ENCODE peak calls at places on chromosomes 7 and 10, in eight cellular contexts. One of them, this sample, is unnamed.

GRCh38 chr7:151517601-151518104 is 2.0 kb downstream of the RHEB start:
- DNase-seq in endothelial cell: no peak
- DNase-seq in naive thymus-derived CD4-positive, alpha-beta T cell: no peak
- DNase-seq in lung: no peak
- DNase-seq in progenitor cell of endocrine pancreas: no peak
- DNase-seq in HT-29: no peak
- DNase-seq in fibroblast of lung: no peak
- DNase-seq in germinal center: no peak
- DNase-seq in this sample: no peak

GRCh38 chr7:108263364-108263951 is 133.3 kb upstream of the LAMB4 start:
- DNase-seq in progenitor cell of endocrine pancreas: no peak
- DNase-seq in fibroblast of lung: no peak
- DNase-seq in germinal center: no peak
- DNase-seq in lung: no peak
- DNase-seq in HT-29: no peak
- DNase-seq in naive thymus-derived CD4-positive, alpha-beta T cell: no peak
- DNase-seq in endothelial cell: no peak
- DNase-seq in this sample: no peak

GRCh38 chr7:18693401-18693800 is 197.9 kb downstream of the HDAC9 start:
- DNase-seq in lung: no peak
- DNase-seq in germinal center: no peak
- DNase-seq in naive thymus-derived CD4-positive, alpha-beta T cell: no peak
- DNase-seq in endothelial cell: peak
- DNase-seq in HT-29: peak
- DNase-seq in progenitor cell of endocrine pancreas: no peak
- DNase-seq in fibroblast of lung: peak
- DNase-seq in this sample: peak

GRCh38 chr10:95391570-95392249 is 100.9 kb upstream of the PDLIM1 start:
- DNase-seq in germinal center: no peak
- DNase-seq in lung: no peak
- DNase-seq in endothelial cell: no peak
- DNase-seq in progenitor cell of endocrine pancreas: no peak
- DNase-seq in naive thymus-derived CD4-positive, alpha-beta T cell: no peak
- DNase-seq in fibroblast of lung: peak
- DNase-seq in HT-29: peak
- DNase-seq in this sample: no peak

GRCh38 chr7:54796150-54796549 is 37.1 kb upstream of the SEC61G start:
- DNase-seq in naive thymus-derived CD4-positive, alpha-beta T cell: no peak
- DNase-seq in lung: no peak
- DNase-seq in endothelial cell: no peak
- DNase-seq in germinal center: no peak
- DNase-seq in progenitor cell of endocrine pancreas: no peak
- DNase-seq in HT-29: no peak
- DNase-seq in fibroblast of lung: no peak
- DNase-seq in this sample: no peak

GRCh38 chr10:14414901-14415300 is 84.2 kb upstream of the FRMD4A start:
- DNase-seq in lung: no peak
- DNase-seq in endothelial cell: no peak
- DNase-seq in germinal center: no peak
- DNase-seq in fibroblast of lung: peak
- DNase-seq in progenitor cell of endocrine pancreas: no peak
- DNase-seq in HT-29: no peak
- DNase-seq in naive thymus-derived CD4-positive, alpha-beta T cell: no peak
- DNase-seq in this sample: no peak

GRCh38 chr10:30493609-30494530 is 59.9 kb downstream of the MAP3K8 start:
- DNase-seq in germinal center: peak
- DNase-seq in fibroblast of lung: peak
- DNase-seq in naive thymus-derived CD4-positive, alpha-beta T cell: no peak
- DNase-seq in HT-29: peak
- DNase-seq in progenitor cell of endocrine pancreas: no peak
- DNase-seq in endothelial cell: no peak
- DNase-seq in lung: peak
- DNase-seq in this sample: no peak

GRCh38 chr10:53403688-53404087 is 631.1 kb upstream of the MBL2 start:
- DNase-seq in naive thymus-derived CD4-positive, alpha-beta T cell: no peak
- DNase-seq in endothelial cell: no peak
- DNase-seq in fibroblast of lung: peak
- DNase-seq in lung: peak
- DNase-seq in HT-29: peak
- DNase-seq in progenitor cell of endocrine pancreas: no peak
- DNase-seq in germinal center: no peak
- DNase-seq in this sample: no peak

GRCh38 chr10:132297521-132297920 is 10.2 kb downstream of the STK32C start:
- DNase-seq in lung: no peak
- DNase-seq in progenitor cell of endocrine pancreas: no peak
- DNase-seq in HT-29: no peak
- DNase-seq in naive thymus-derived CD4-positive, alpha-beta T cell: no peak
- DNase-seq in germinal center: peak
- DNase-seq in endothelial cell: no peak
- DNase-seq in fibroblast of lung: no peak
- DNase-seq in this sample: no peak

GRCh38 chr7:105003875-105004510 is 10.0 kb upstream of the KMT2E start:
- DNase-seq in endothelial cell: no peak
- DNase-seq in germinal center: no peak
- DNase-seq in progenitor cell of endocrine pancreas: no peak
- DNase-seq in fibroblast of lung: no peak
- DNase-seq in lung: no peak
- DNase-seq in HT-29: no peak
- DNase-seq in naive thymus-derived CD4-positive, alpha-beta T cell: no peak
- DNase-seq in this sample: no peak

GRCh38 chr7:151626422-151627115 is 106.9 kb upstream of the RHEB start:
- DNase-seq in progenitor cell of endocrine pancreas: peak
- DNase-seq in fibroblast of lung: peak
- DNase-seq in lung: peak
- DNase-seq in naive thymus-derived CD4-positive, alpha-beta T cell: peak
- DNase-seq in HT-29: peak
- DNase-seq in endothelial cell: peak
- DNase-seq in germinal center: no peak
- DNase-seq in this sample: peak

GRCh38 chr7:40297741-40298311 is 163.0 kb downstream of the SUGCT start:
- DNase-seq in progenitor cell of endocrine pancreas: no peak
- DNase-seq in endothelial cell: no peak
- DNase-seq in HT-29: no peak
- DNase-seq in lung: no peak
- DNase-seq in germinal center: no peak
- DNase-seq in naive thymus-derived CD4-positive, alpha-beta T cell: no peak
- DNase-seq in fibroblast of lung: peak
- DNase-seq in this sample: no peak

GRCh38 chr10:116974442-116975005 is 30.5 kb downstream of the SHTN1 start:
- DNase-seq in lung: no peak
- DNase-seq in endothelial cell: no peak
- DNase-seq in germinal center: no peak
- DNase-seq in progenitor cell of endocrine pancreas: no peak
- DNase-seq in fibroblast of lung: peak
- DNase-seq in naive thymus-derived CD4-positive, alpha-beta T cell: no peak
- DNase-seq in HT-29: no peak
- DNase-seq in this sample: no peak

GRCh38 chr10:132785433-132786278 is at the start of gene NKX6-2:
- DNase-seq in fibroblast of lung: peak
- DNase-seq in progenitor cell of endocrine pancreas: peak
- DNase-seq in naive thymus-derived CD4-positive, alpha-beta T cell: no peak
- DNase-seq in lung: no peak
- DNase-seq in endothelial cell: peak
- DNase-seq in HT-29: no peak
- DNase-seq in germinal center: no peak
- DNase-seq in this sample: no peak

GRCh38 chr7:68288099-68288498 is 1291.5 kb downstream of the TYW1 start:
- DNase-seq in HT-29: no peak
- DNase-seq in germinal center: no peak
- DNase-seq in fibroblast of lung: no peak
- DNase-seq in endothelial cell: no peak
- DNase-seq in naive thymus-derived CD4-positive, alpha-beta T cell: no peak
- DNase-seq in progenitor cell of endocrine pancreas: no peak
- DNase-seq in lung: no peak
- DNase-seq in this sample: no peak

GRCh38 chr10:11162828-11163599 is 145.3 kb downstream of the CELF2 start:
- DNase-seq in naive thymus-derived CD4-positive, alpha-beta T cell: peak
- DNase-seq in germinal center: peak
- DNase-seq in lung: peak
- DNase-seq in endothelial cell: no peak
- DNase-seq in fibroblast of lung: no peak
- DNase-seq in progenitor cell of endocrine pancreas: no peak
- DNase-seq in HT-29: no peak
- DNase-seq in this sample: no peak

GRCh38 chr10:79397051-79397450 is 48.4 kb downstream of the ZCCHC24 start:
- DNase-seq in lung: no peak
- DNase-seq in fibroblast of lung: no peak
- DNase-seq in endothelial cell: no peak
- DNase-seq in germinal center: no peak
- DNase-seq in HT-29: no peak
- DNase-seq in naive thymus-derived CD4-positive, alpha-beta T cell: no peak
- DNase-seq in progenitor cell of endocrine pancreas: no peak
- DNase-seq in this sample: no peak

GRCh38 chr7:1940402-1940786 is 270.3 kb downstream of the ELFN1 start:
- DNase-seq in endothelial cell: no peak
- DNase-seq in germinal center: peak
- DNase-seq in lung: peak
- DNase-seq in HT-29: no peak
- DNase-seq in naive thymus-derived CD4-positive, alpha-beta T cell: peak
- DNase-seq in fibroblast of lung: peak
- DNase-seq in progenitor cell of endocrine pancreas: no peak
- DNase-seq in this sample: no peak

GRCh38 chr10:67079126-67079525 is 153.3 kb downstream of the LRRTM3 start:
- DNase-seq in HT-29: peak
- DNase-seq in fibroblast of lung: no peak
- DNase-seq in progenitor cell of endocrine pancreas: no peak
- DNase-seq in germinal center: no peak
- DNase-seq in endothelial cell: no peak
- DNase-seq in lung: no peak
- DNase-seq in naive thymus-derived CD4-positive, alpha-beta T cell: no peak
- DNase-seq in this sample: no peak

GRCh38 chr10:11020026-11020820 is 2.6 kb downstream of the CELF2 start:
- DNase-seq in fibroblast of lung: no peak
- DNase-seq in naive thymus-derived CD4-positive, alpha-beta T cell: no peak
- DNase-seq in progenitor cell of endocrine pancreas: no peak
- DNase-seq in germinal center: no peak
- DNase-seq in HT-29: no peak
- DNase-seq in lung: no peak
- DNase-seq in endothelial cell: no peak
- DNase-seq in this sample: no peak

GRCh38 chr10:51001587-51001986 is 72.7 kb upstream of the PRKG1 start:
- DNase-seq in germinal center: no peak
- DNase-seq in naive thymus-derived CD4-positive, alpha-beta T cell: peak
- DNase-seq in endothelial cell: no peak
- DNase-seq in HT-29: peak
- DNase-seq in fibroblast of lung: peak
- DNase-seq in progenitor cell of endocrine pancreas: no peak
- DNase-seq in lung: no peak
- DNase-seq in this sample: peak

GRCh38 chr10:128047337-128047736 is 78.9 kb downstream of the MKI67 start:
- DNase-seq in lung: peak
- DNase-seq in fibroblast of lung: peak
- DNase-seq in HT-29: peak
- DNase-seq in progenitor cell of endocrine pancreas: peak
- DNase-seq in naive thymus-derived CD4-positive, alpha-beta T cell: peak
- DNase-seq in endothelial cell: peak
- DNase-seq in germinal center: peak
- DNase-seq in this sample: no peak

GRCh38 chr7:12090757-12091134 is 120.3 kb upstream of the TMEM106B start:
- DNase-seq in endothelial cell: no peak
- DNase-seq in HT-29: no peak
- DNase-seq in germinal center: no peak
- DNase-seq in lung: no peak
- DNase-seq in naive thymus-derived CD4-positive, alpha-beta T cell: no peak
- DNase-seq in fibroblast of lung: no peak
- DNase-seq in progenitor cell of endocrine pancreas: no peak
- DNase-seq in this sample: no peak

GRCh38 chr7:90655566-90655965 is 59.4 kb downstream of the CDK14 start:
- DNase-seq in HT-29: no peak
- DNase-seq in fibroblast of lung: peak
- DNase-seq in naive thymus-derived CD4-positive, alpha-beta T cell: no peak
- DNase-seq in lung: no peak
- DNase-seq in germinal center: peak
- DNase-seq in progenitor cell of endocrine pancreas: no peak
- DNase-seq in endothelial cell: no peak
- DNase-seq in this sample: no peak

GRCh38 chr7:41698726-41699125 is 4.2 kb downstream of the INHBA start:
- DNase-seq in endothelial cell: no peak
- DNase-seq in naive thymus-derived CD4-positive, alpha-beta T cell: no peak
- DNase-seq in germinal center: no peak
- DNase-seq in fibroblast of lung: peak
- DNase-seq in lung: no peak
- DNase-seq in HT-29: no peak
- DNase-seq in progenitor cell of endocrine pancreas: no peak
- DNase-seq in this sample: no peak

GRCh38 chr7:117572826-117573620 is 93.2 kb downstream of the CFTR start:
- DNase-seq in germinal center: no peak
- DNase-seq in progenitor cell of endocrine pancreas: no peak
- DNase-seq in endothelial cell: no peak
- DNase-seq in lung: no peak
- DNase-seq in fibroblast of lung: no peak
- DNase-seq in naive thymus-derived CD4-positive, alpha-beta T cell: no peak
- DNase-seq in HT-29: peak
- DNase-seq in this sample: no peak

GRCh38 chr10:133390597-133391248 is 3.2 kb upstream of the MTG1 start:
- DNase-seq in endothelial cell: no peak
- DNase-seq in naive thymus-derived CD4-positive, alpha-beta T cell: no peak
- DNase-seq in fibroblast of lung: no peak
- DNase-seq in germinal center: peak
- DNase-seq in HT-29: no peak
- DNase-seq in lung: no peak
- DNase-seq in progenitor cell of endocrine pancreas: no peak
- DNase-seq in this sample: no peak

GRCh38 chr7:47472444-47473157 is 109.3 kb downstream of the TNS3 start:
- DNase-seq in HT-29: no peak
- DNase-seq in lung: no peak
- DNase-seq in germinal center: peak
- DNase-seq in naive thymus-derived CD4-positive, alpha-beta T cell: no peak
- DNase-seq in endothelial cell: no peak
- DNase-seq in progenitor cell of endocrine pancreas: no peak
- DNase-seq in fibroblast of lung: no peak
- DNase-seq in this sample: no peak

GRCh38 chr10:85195596-85195995 is 867.2 kb downstream of the CCSER2 start:
- DNase-seq in germinal center: no peak
- DNase-seq in naive thymus-derived CD4-positive, alpha-beta T cell: no peak
- DNase-seq in progenitor cell of endocrine pancreas: no peak
- DNase-seq in fibroblast of lung: no peak
- DNase-seq in endothelial cell: no peak
- DNase-seq in lung: no peak
- DNase-seq in HT-29: no peak
- DNase-seq in this sample: no peak

GRCh38 chr7:74092321-74092963 is 8.8 kb downstream of the LIMK1 start:
- DNase-seq in lung: no peak
- DNase-seq in fibroblast of lung: no peak
- DNase-seq in endothelial cell: no peak
- DNase-seq in HT-29: no peak
- DNase-seq in naive thymus-derived CD4-positive, alpha-beta T cell: no peak
- DNase-seq in progenitor cell of endocrine pancreas: no peak
- DNase-seq in germinal center: peak
- DNase-seq in this sample: no peak

GRCh38 chr7:39811161-39811614 is 138.9 kb upstream of the CDK13 start:
- DNase-seq in naive thymus-derived CD4-positive, alpha-beta T cell: no peak
- DNase-seq in germinal center: no peak
- DNase-seq in endothelial cell: no peak
- DNase-seq in lung: no peak
- DNase-seq in HT-29: peak
- DNase-seq in fibroblast of lung: peak
- DNase-seq in progenitor cell of endocrine pancreas: no peak
- DNase-seq in this sample: no peak